ENCODE peak calls at places on chromosomes 4 and X, in six cellular contexts. B, R, L, M, D and A are unnamed samples.

GRCh38 chr4:150501019-150501727 is 80.8 kb upstream of the MAB21L2 start:
- DNase-seq in D (no peak), L (no peak), R (peak), B (no peak), M (no peak), A (no peak)

GRCh38 chr4:80266267-80266901 is at the start of gene FGF5:
- DNase-seq in B (peak), D (no peak), M (peak), L (peak), R (no peak), A (no peak)

GRCh38 chr4:445410-445809 is 53.5 kb downstream of the ZNF721 start:
- DNase-seq in D (no peak), M (no peak), L (no peak), B (no peak), R (no peak), A (no peak)

GRCh38 chrX:153469811-153470410 is 465 bp downstream of the HAUS7 start:
- DNase-seq in L (peak), R (no peak), D (no peak), M (no peak), B (peak), A (no peak)

GRCh38 chrX:12463873-12464272 is 325.6 kb downstream of the FRMPD4 start:
- DNase-seq in D (no peak), B (no peak), R (no peak), M (no peak), L (no peak), A (no peak)

GRCh38 chrX:141879616-141880015 is 24.1 kb upstream of the MAGEC1 start:
- DNase-seq in D (no peak), R (no peak), M (no peak), L (no peak), B (no peak), A (no peak)

GRCh38 chr4:138010639-138011038 is 231.5 kb downstream of the SLC7A11 start:
- DNase-seq in R (no peak), L (no peak), B (no peak), D (no peak), M (no peak), A (no peak)

GRCh38 chr4:15781427-15782095 is 3.4 kb downstream of the CD38 start:
- DNase-seq in D (peak), R (no peak), B (no peak), L (no peak), M (no peak), A (no peak)

GRCh38 chrX:118212817-118213183 is 96.2 kb upstream of the KLHL13 start:
- DNase-seq in M (no peak), L (no peak), D (peak), B (no peak), R (no peak), A (no peak)

GRCh38 chrX:64150775-64151174 is 54.7 kb downstream of the AMER1 start:
- DNase-seq in B (no peak), L (no peak), M (no peak), D (no peak), R (no peak), A (no peak)

GRCh38 chr4:165991325-165992180 is 118.5 kb downstream of the TLL1 start:
- DNase-seq in L (no peak), B (no peak), R (no peak), D (no peak), M (no peak), A (no peak)

GRCh38 chrX:120213438-120214265 is 37.0 kb upstream of the ZBTB33 start:
- DNase-seq in D (peak), L (peak), M (peak), B (peak), R (peak), A (peak)

GRCh38 chr4:42339935-42340406 is 57.3 kb upstream of the SHISA3 start:
- DNase-seq in L (no peak), D (no peak), B (no peak), M (no peak), R (no peak), A (no peak)

GRCh38 chr4:58214376-58214775 is 1104.2 kb upstream of the IGFBP7 start:
- DNase-seq in D (no peak), M (peak), B (no peak), L (no peak), R (no peak), A (no peak)

GRCh38 chrX:55907968-55908607 is 190.5 kb downstream of the RRAGB start:
- DNase-seq in D (no peak), M (peak), B (no peak), L (peak), R (peak), A (no peak)

GRCh38 chr4:98452091-98452490 is 190.9 kb downstream of the RAP1GDS1 start:
- DNase-seq in D (no peak), L (no peak), R (no peak), M (no peak), B (no peak), A (no peak)

GRCh38 chr4:184168406-184169019 is 49.2 kb downstream of the ENPP6 start:
- DNase-seq in D (no peak), M (peak), R (peak), B (peak), L (peak), A (peak)

GRCh38 chr4:184166736-184167135 is 50.9 kb downstream of the ENPP6 start:
- DNase-seq in L (no peak), M (no peak), R (no peak), B (no peak), D (no peak), A (no peak)

GRCh38 chr4:184167576-184167975 is 50.1 kb downstream of the ENPP6 start:
- DNase-seq in M (no peak), B (no peak), D (no peak), R (no peak), L (no peak), A (no peak)

GRCh38 chr4:184165291-184165690 is 52.4 kb downstream of the ENPP6 start:
- DNase-seq in D (no peak), R (no peak), L (no peak), M (no peak), B (no peak), A (no peak)

GRCh38 chr4:184163813-184164212 is 53.9 kb downstream of the ENPP6 start:
- DNase-seq in L (peak), D (no peak), R (peak), M (peak), B (peak), A (peak)
- TF ChIP-seq CHD2 in L (no peak), D (no peak), R (no peak), M (no peak), B (no peak), A (no peak)

GRCh38 chr4:133483600-133484246 is 334.6 kb downstream of the PCDH10 start:
- DNase-seq in R (peak), L (peak), D (no peak), M (no peak), B (no peak), A (peak)
- TF ChIP-seq CHD2 in R (no peak), L (no peak), D (no peak), M (no peak), B (no peak), A (no peak)

GRCh38 chr4:109890076-109890475 is 22.6 kb upstream of the EGF start:
- DNase-seq in D (no peak), B (no peak), R (no peak), L (no peak), M (no peak), A (no peak)
- TF ChIP-seq CHD2 in D (no peak), B (no peak), R (no peak), L (no peak), M (no peak), A (no peak)

DNA sequence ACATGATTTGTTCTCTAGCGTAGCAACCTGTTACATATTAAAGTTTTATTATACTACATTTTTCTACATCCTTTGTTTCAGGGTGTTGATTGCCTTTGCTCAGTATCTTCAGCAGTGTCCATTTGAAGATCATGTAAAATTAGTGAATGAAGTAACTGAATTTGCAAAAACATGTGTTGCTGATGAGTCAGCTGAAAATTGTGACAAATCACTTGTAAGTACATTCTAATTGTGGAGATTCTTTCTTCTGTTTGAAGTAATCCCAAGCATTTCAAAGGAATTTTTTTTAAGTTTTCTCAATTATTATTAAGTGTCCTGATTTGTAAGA is 2.4 kb downstream of the ALB start:
- DNase-seq in B (no peak), M (no peak), R (no peak), D (no peak), L (no peak), A (no peak)
- TF ChIP-seq CHD2 in B (no peak), M (no peak), R (no peak), D (no peak), L (no peak), A (no peak)

GRCh38 chrX:110407910-110408545 is 49.4 kb downstream of the RTL9 start:
- DNase-seq in M (peak), D (no peak), B (peak), R (peak), L (peak), A (peak)

GRCh38 chrX:110408949-110409588 is 50.4 kb downstream of the RTL9 start:
- DNase-seq in D (no peak), B (no peak), L (peak), M (no peak), R (no peak), A (no peak)

GRCh38 chrX:110404376-110404775 is 45.7 kb downstream of the RTL9 start:
- DNase-seq in M (no peak), D (no peak), B (no peak), R (no peak), L (no peak), A (no peak)

GRCh38 chrX:110403839-110404238 is 45.2 kb downstream of the RTL9 start:
- DNase-seq in B (no peak), L (no peak), R (no peak), D (no peak), M (no peak), A (no peak)

GRCh38 chrX:110406822-110407221 is 48.2 kb downstream of the RTL9 start:
- DNase-seq in B (no peak), L (no peak), M (no peak), D (no peak), R (no peak), A (no peak)
- TF ChIP-seq CHD2 in B (no peak), L (no peak), M (no peak), D (no peak), R (no peak), A (no peak)

GRCh38 chrX:150150081-150150779 is 211.9 kb upstream of the EOLA2 start:
- DNase-seq in M (no peak), L (no peak), R (no peak), B (no peak), D (no peak), A (no peak)
- TF ChIP-seq CHD2 in M (no peak), L (no peak), R (no peak), B (no peak), D (no peak), A (no peak)

GRCh38 chr4:124710911-124711310 is 1.6 kb downstream of the ANKRD50 start:
- DNase-seq in R (no peak), B (no peak), M (no peak), L (no peak), D (no peak), A (no peak)
- TF ChIP-seq CHD2 in R (no peak), B (no peak), M (no peak), L (no peak), D (no peak), A (no peak)

DNA sequence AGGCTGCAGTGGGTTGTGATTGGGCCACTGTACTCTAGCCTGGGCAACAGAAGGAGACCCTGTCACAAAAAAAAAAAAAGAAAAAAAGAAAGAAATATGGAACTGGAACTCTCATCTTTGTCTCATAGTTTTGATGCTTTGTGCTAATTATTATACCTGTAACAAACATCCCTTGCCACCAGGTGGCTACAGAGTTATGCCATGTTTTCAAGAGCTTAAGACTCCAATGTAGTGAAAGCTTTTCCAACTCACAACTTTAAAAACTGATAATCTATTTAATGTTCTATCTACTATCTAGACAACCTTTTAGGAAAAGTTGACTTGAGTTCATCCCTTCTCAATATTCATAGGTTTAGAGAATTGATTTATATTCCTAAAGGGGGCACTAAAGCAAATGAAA is 42.4 kb downstream of the HTR2C start:
- DNase-seq in L (peak), R (peak), M (no peak), D (no peak), B (peak), A (peak)
- TF ChIP-seq CHD2 in L (no peak), R (no peak), M (no peak), D (no peak), B (no peak), A (no peak)

DNA sequence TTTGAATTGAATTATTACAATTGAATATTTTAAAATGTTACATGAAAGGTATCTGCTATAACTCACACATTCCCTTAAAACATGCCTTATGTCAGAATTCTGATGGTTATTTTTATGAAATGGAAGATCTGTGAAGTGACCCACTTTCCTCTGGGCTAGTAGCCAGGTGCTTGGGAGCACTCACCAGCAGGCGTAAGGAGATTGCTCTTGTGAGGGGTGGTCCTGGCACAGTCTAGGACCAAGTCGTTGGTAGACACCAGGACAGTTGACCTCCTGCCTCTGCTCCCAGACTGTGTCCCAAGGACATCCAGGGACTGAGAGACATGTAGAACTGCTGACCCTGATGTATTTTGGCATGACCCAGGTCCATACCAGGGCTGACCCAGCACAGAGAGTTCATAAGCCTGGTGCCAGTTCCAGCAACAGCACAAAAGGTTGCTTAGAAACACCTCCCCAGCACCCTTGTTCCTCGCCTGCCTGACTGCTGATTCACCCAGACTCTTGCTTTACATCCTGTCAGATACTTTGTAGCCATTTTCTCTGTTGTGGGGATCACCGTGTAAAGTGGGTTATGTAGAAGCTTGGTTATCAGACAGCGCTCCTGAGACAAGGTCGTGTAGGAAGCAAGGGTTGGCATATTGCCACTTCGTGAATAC is 48.5 kb downstream of the NELFA start:
- DNase-seq in M (no peak), D (no peak), B (no peak), R (no peak), L (no peak), A (no peak)
- TF ChIP-seq CHD2 in M (no peak), D (no peak), B (no peak), R (no peak), L (no peak), A (no peak)

DNA sequence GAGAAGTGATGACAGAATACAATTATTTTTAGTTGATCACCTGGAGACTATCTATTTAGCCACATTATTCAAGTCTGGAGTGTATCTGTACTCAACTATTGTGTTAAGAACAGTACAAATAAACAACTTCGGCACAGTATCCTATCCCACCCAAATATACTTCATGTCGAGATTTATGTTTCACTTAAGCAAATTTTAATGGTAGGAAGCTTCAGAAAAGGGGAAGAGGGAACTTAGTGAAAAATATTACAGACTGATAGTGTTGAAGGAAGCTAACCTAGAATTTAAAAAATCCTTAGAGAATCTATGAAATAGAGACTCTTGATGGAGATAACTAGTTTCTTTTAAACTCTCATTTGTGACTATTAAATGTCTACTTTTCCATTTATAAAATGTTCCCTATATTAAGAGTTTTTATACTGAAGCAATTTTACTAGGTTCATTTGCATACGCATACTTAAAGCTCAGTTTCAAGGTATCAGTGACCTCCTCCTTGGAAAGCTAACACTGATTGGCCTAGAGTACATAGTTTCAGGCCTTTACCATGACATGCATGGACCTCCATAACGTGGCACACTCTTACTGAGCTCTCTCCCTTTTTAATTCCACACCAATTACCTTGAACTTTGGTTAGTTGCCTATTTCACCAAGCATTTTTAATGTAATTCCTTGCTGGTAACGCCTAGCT is 197.7 kb downstream of the CAMK2D start:
- DNase-seq in M (no peak), L (no peak), R (no peak), B (no peak), D (no peak), A (no peak)
- TF ChIP-seq CHD2 in M (no peak), L (no peak), R (no peak), B (no peak), D (no peak), A (no peak)